ENCODE peak calls at places on chromosome 15, in four cellular contexts. G is astrocyte, T is Peyer's patch, P is GM06990. X is an unnamed sample.

GRCh38 chr15:57335326-57336118 is 40.8 kb upstream of the CGNL1 start:
- DNase-seq in G (no peak), T (no peak), P (no peak), X (no peak)

GRCh38 chr15:101617390-101617965 is 34.7 kb downstream of the TM2D3 start:
- DNase-seq in G (no peak), T (no peak), P (no peak), X (no peak)

GRCh38 chr15:74838746-74839525 is 4.0 kb downstream of the ULK3 start:
- DNase-seq in G (no peak), T (no peak), P (no peak), X (no peak)

GRCh38 chr15:65801229-65801813 is 9.2 kb upstream of the DENND4A start:
- DNase-seq in G (no peak), T (no peak), P (no peak), X (no peak)

GRCh38 chr15:59662260-59662659 is 4.9 kb upstream of the GTF2A2 start:
- DNase-seq in G (peak; percentile 47), T (no peak), P (no peak), X (no peak)

GRCh38 chr15:57133127-57133968 is 214.9 kb downstream of the TCF12 start:
- DNase-seq in G (peak; percentile 78), T (no peak), P (no peak), X (no peak)

GRCh38 chr15:36432162-36432561 is 147.3 kb upstream of the CDIN1 start:
- DNase-seq in G (peak; percentile 94), T (no peak), P (no peak), X (peak; percentile 67)

GRCh38 chr15:77493324-77493907 is 72.7 kb downstream of the HMG20A start:
- DNase-seq in G (peak; percentile 75), T (no peak), P (no peak), X (no peak)

GRCh38 chr15:91496754-91497691 is 356.5 kb upstream of the SLCO3A1 start:
- DNase-seq in G (no peak), T (no peak), P (no peak), X (no peak)

GRCh38 chr15:31034152-31034551 is 42.7 kb upstream of the MTMR10 start:
- DNase-seq in G (no peak), T (no peak), P (no peak), X (no peak)

DNA sequence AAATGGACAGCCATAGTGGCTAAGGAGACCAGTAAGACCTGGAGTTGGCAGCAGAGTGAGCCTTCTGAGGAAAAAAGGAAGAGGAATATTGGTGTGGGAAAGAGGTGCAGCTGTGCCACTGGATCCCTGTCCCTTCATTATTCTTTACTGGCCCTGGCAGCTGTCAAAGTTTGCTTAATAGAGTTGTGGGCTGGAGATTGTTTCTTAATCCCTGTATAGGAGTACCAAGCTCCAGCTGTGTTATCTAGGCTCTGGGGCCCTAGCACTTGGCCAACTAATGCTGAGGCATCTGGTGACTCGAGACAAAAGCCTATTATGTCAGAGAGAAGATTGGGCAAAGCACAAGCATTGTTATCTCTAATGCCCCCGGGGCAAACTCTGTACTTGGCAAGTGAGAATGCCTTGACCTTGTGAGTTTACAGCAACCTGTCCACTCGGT is 61.4 kb downstream of the ZNF609 start:
- DNase-seq in G (peak; percentile 55), T (no peak), P (no peak), X (no peak)
- H3K4me3 ChIP-seq in G (no peak overlapping the region), T (no peak overlapping the region), P (no peak overlapping the region), X (no peak overlapping the region)

GRCh38 chr15:79213650-79214049 is 68.9 kb upstream of the ANKRD34C start:
- DNase-seq in G (no peak), T (no peak), P (no peak), X (no peak)

GRCh38 chr15:79221696-79222095 is 60.8 kb upstream of the ANKRD34C start:
- DNase-seq in G (no peak), T (no peak), P (no peak), X (no peak)

GRCh38 chr15:79219393-79220056 is 63.0 kb upstream of the ANKRD34C start:
- DNase-seq in G (no peak), T (no peak), P (no peak), X (no peak)

DNA sequence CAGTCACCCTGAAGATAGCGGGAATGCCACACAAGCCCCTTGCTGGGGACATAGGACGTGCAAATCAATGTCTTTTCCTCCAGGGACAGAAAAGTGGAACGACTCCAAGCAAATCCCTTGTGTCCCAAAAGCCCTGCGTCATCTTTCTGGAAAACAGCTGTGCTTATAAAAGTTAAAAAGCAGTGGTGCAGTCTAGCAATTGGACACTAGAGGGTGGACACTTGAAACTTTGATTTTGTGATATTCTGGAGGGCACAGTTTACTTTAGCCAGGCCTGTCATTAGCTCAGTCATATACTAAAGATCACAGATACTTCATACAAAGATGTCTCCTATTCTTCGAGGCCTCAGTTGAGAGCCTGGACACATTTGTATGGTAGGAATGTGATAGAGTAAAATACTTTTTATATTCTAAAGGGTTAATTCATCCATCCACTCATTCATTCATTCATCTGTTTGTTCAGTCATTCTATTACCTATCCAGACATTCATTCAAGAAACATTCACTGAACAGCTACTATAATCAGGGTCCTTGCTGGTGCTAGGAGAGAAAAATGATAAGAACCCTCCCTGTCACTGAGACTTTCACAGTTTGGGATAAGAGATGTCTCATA is 63.8 kb upstream of the ANKRD34C start:
- DNase-seq in G (no peak), T (no peak), P (no peak), X (no peak)
- TF ChIP-seq CTCF in G (peak; percentile 45), T (no peak), P (no peak), X (peak; percentile 37)

DNA sequence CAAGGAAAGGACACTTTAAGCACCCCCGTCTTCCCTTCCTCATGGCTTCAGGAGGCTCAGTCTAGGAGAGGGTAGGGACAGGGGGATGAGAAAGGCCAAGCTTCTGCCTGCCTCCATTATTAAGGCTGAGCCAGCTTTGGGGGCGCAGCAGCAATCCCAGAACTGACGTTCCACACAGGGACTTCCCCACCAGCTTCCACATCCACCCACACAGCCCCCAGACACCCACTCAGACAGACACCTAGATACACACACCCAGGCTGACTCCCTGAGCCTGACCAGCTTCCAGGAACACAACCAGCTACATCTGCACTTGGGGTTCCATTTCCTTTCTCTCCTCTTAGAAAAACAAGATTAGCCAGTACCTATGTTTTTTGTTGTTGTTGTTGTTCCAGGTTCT is 4.7 kb downstream of the HCN4 start:
- DNase-seq in G (no peak), T (no peak), P (no peak), X (no peak)
- H3K27me3 ChIP-seq in G (peaks cover 48% of the 10 kb centered on the region), T (no peaks in the 10 kb centered on the region), P (peaks cover 2% of the 10 kb centered on the region), X (peaks cover 40% of the 10 kb centered on the region)

GRCh38 chr15:69167218-69167842 is 6.9 kb downstream of the GLCE start:
- DNase-seq in G (no peak), T (no peak), P (no peak), X (no peak)

GRCh38 chr15:69164807-69165636 is 4.6 kb downstream of the GLCE start:
- DNase-seq in G (no peak), T (no peak), P (no peak), X (no peak)

GRCh38 chr15:69161878-69162213 is 1.4 kb downstream of the GLCE start:
- DNase-seq in G (no peak), T (no peak), P (no peak), X (no peak)

GRCh38 chr15:69163124-69163669 is 2.8 kb downstream of the GLCE start:
- DNase-seq in G (no peak), T (no peak), P (no peak), X (no peak)

GRCh38 chr15:69165637-69166025 is 5.2 kb downstream of the GLCE start:
- DNase-seq in G (no peak), T (no peak), P (no peak), X (no peak)
- H3K4me3 ChIP-seq in G (no peak overlapping the region), T (no peak overlapping the region), P (no peak overlapping the region), X (no peak overlapping the region)

GRCh38 chr15:42138411-42138810 is 18.0 kb downstream of the PLA2G4F start:
- DNase-seq in G (no peak), T (peak; percentile 35), P (no peak), X (no peak)

GRCh38 chr15:42138968-42139386 is 17.5 kb downstream of the PLA2G4F start:
- DNase-seq in G (no peak), T (peak; percentile 88), P (no peak), X (no peak)

GRCh38 chr15:42136513-42136912 is 19.9 kb downstream of the PLA2G4F start:
- DNase-seq in G (no peak), T (no peak), P (no peak), X (no peak)

GRCh38 chr15:42139596-42139995 is 16.8 kb downstream of the PLA2G4F start:
- DNase-seq in G (no peak), T (peak; percentile 62), P (no peak), X (no peak)

GRCh38 chr15:42137461-42138261 is 18.8 kb downstream of the PLA2G4F start:
- DNase-seq in G (peak; percentile 35), T (peak; percentile 31), P (no peak), X (peak; percentile 2)
- TF ChIP-seq CTCF in G (peak; percentile 71), T (peak; percentile 34), P (peak; percentile 60), X (peak; percentile 63)

DNA sequence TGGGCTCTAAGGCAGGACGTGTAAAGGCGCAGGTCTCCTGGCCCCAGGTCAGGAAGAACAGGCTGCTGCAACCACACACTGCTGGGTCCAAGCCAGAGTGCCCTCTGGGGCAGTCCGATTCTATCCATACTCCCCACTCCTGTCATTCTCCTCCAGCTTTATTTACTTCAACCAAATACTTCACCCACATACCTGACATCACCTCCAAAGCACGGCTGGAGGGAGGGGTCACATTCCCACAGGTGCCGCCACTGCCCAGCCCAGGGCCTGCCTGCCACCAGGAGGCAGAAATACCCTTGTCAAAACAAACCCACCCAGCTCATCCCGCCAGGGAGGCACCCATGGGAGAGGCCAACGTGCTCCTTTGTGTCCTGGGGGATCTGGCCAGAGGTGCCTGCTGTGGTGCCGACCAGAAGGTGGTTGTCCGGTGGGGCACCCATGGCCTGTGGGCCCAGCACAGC is 100.4 kb downstream of the DAPK2 start:
- DNase-seq in G (no peak), T (no peak), P (no peak), X (no peak)
- H3K27me3 ChIP-seq in G (no peaks in the 10 kb centered on the region), T (no peaks in the 10 kb centered on the region), P (no peaks in the 10 kb centered on the region), X (no peaks in the 10 kb centered on the region)

X was measured in BJ.